ENCODE peak calls at places on chromosomes 6 and 20, in nine cellular contexts. N is naive thymus-derived CD4-positive, alpha-beta T cell; U is left lung; A is right atrium auricular region; T is foreskin keratinocyte; D is Peyer's patch; F is sigmoid colon; X is spleen; K is HCT116. I is an unnamed sample.
A peak's percentile ranks its signal among the peaks of the same experiment; 100 is the strongest.

GRCh38 chr20:62080249-62080993 is 14.7 kb upstream of the TAF4 start:
- DNase-seq in K (no peak), D (no peak), F (no peak), U (no peak), N (no peak), A (no peak), T (no peak), X (peak; percentile 18), I (no peak)

GRCh38 chr6:166640342-166641043 is 13.4 kb upstream of the RPS6KA2 start:
- DNase-seq in K (no peak), X (peak; percentile 85), D (no peak), A (no peak), N (no peak), F (no peak), U (peak; percentile 88), T (no peak), I (no peak)

GRCh38 chr20:42705550-42705949 is 484.2 kb downstream of the PTPRT start:
- DNase-seq in N (no peak), F (no peak), X (no peak), D (no peak), T (no peak), A (no peak), K (no peak), U (no peak), I (no peak)

GRCh38 chr6:44000164-44000842 is 126.9 kb downstream of the MRPL14 start:
- DNase-seq in X (peak; percentile 47), D (peak; percentile 65), A (no peak), N (no peak), T (no peak), U (peak; percentile 90), K (peak; percentile 65), F (no peak), I (no peak)

GRCh38 chr6:81326856-81327561 is 425.5 kb downstream of the TENT5A start:
- DNase-seq in D (no peak), K (no peak), N (no peak), X (no peak), U (no peak), A (no peak), F (no peak), T (no peak), I (no peak)

GRCh38 chr20:52191132-52191435 is 495 bp downstream of the ZFP64 start:
- DNase-seq in N (no peak), K (no peak), F (no peak), X (no peak), U (no peak), D (no peak), A (no peak), T (peak; percentile 22), I (no peak)

GRCh38 chr6:108941867-108942266 is 93.6 kb downstream of the ARMC2 start:
- DNase-seq in T (no peak), K (no peak), X (no peak), A (no peak), F (no peak), D (no peak), U (no peak), N (no peak), I (no peak)

GRCh38 chr6:12962995-12963394 is 246.4 kb downstream of the PHACTR1 start:
- DNase-seq in N (no peak), D (no peak), X (no peak), T (no peak), K (no peak), A (no peak), U (no peak), F (no peak), I (no peak)

GRCh38 chr6:167824591-167825041 is 2.1 kb upstream of the AFDN start:
- DNase-seq in X (no peak), A (no peak), K (no peak), F (peak; percentile 67), N (no peak), T (no peak), U (no peak), D (no peak), I (no peak)

GRCh38 chr20:19947611-19948264 is 69.4 kb upstream of the NAA20 start:
- DNase-seq in X (no peak), T (no peak), N (no peak), K (no peak), D (no peak), F (no peak), A (no peak), U (no peak), I (no peak)

GRCh38 chr20:44904377-44904776 is 5.5 kb upstream of the PABPC1L start:
- DNase-seq in X (no peak), T (no peak), K (no peak), N (no peak), A (no peak), U (no peak), D (no peak), F (no peak), I (no peak)

GRCh38 chr6:46220351-46221220 is 49.8 kb upstream of the ENPP5 start:
- DNase-seq in F (no peak), N (no peak), U (no peak), X (no peak), T (no peak), A (no peak), K (no peak), D (no peak), I (no peak)

GRCh38 chr6:20680697-20681165 is 146.5 kb downstream of the CDKAL1 start:
- DNase-seq in A (no peak), X (no peak), K (no peak), N (no peak), F (no peak), D (no peak), U (no peak), T (no peak), I (no peak)

GRCh38 chr6:140921366-140922226 is 1211.1 kb upstream of the GJE1 start:
- DNase-seq in K (peak; percentile 65), D (no peak), U (no peak), A (no peak), X (no peak), T (peak; percentile 81), N (no peak), F (no peak), I (peak; percentile 84)

DNA sequence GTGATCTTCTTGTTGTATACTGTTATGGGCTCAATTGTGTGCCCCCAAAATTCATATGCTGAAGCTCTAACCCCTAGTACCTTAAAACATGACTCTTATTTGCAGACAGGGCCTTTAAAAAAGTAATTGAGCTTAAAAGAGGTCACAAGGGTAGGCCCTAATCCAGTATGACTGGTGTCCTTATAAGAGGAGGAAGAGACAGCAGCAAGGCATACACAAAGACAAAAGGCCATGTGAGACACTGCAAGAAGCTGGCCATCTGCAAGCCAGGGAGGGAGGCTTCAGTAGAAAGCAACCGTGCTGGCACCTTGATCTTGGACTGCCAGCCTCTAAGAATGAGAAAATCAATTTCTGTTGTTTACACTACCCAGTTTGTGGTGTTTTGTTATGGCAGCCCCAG is 8.4 kb downstream of the CAGE1 start:
- DNase-seq in N (no peak), A (no peak), D (no peak), F (no peak), X (no peak), T (no peak), U (no peak), K (no peak), I (no peak)
- H3K27ac ChIP-seq in N (no peak overlapping the region), A (no peak overlapping the region), D (no peak overlapping the region), F (no peak overlapping the region), X (no peak overlapping the region), T (no peak overlapping the region), U (no peak overlapping the region), K (no peak overlapping the region), I (no peak overlapping the region)

GRCh38 chr20:3045042-3045815 is 623 bp upstream of the MRPS26 start:
- DNase-seq in D (peak; percentile 91), K (no peak), U (no peak), A (peak; percentile 89), T (peak; percentile 33), X (no peak), F (peak; percentile 90), N (peak; percentile 28), I (no peak)

GRCh38 chr20:3041818-3042504 is 1.5 kb upstream of the GNRH2 start:
- DNase-seq in X (peak; percentile 46), N (no peak), K (no peak), T (no peak), U (no peak), D (no peak), A (no peak), F (no peak), I (no peak)

GRCh38 chr20:3044336-3044965 is 1.0 kb downstream of the GNRH2 start:
- DNase-seq in K (no peak), A (no peak), U (no peak), N (no peak), T (no peak), F (no peak), D (no peak), X (peak; percentile 78), I (no peak)

GRCh38 chr20:3042621-3043020 is 801 bp upstream of the GNRH2 start:
- DNase-seq in N (no peak), T (no peak), U (no peak), A (peak; percentile 70), K (no peak), X (peak; percentile 45), F (peak; percentile 83), D (no peak), I (no peak)

DNA sequence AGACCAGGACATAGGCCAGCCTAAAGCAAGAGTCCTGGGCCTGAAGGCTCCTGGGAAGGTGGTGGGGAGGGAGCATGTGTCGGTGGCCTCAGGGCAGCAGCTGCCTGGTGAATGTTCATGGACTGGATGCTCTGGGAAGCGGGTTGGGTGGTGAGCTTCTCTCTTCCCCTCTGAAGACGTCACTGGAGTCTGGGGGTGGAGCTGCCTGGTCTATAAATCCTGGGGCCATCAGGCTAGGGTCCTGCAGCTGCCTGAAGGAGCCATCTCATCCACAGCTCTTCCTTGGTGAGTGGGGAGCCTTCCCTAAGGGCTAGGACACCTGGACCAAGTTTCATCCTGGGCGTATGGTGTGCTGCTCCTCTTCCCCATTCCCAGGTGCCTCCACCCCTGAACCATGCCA is at the start of gene GNRH2:
- DNase-seq in T (no peak), F (no peak), U (no peak), A (no peak), X (no peak), K (no peak), D (no peak), N (no peak), I (no peak)
- H3K27ac ChIP-seq in T (no peak within 1 kb of the TSS), F (peak within 1 kb of the TSS; percentile 60), U (peak within 1 kb of the TSS; percentile 51), A (peak within 1 kb of the TSS; percentile 61), X (peak within 1 kb of the TSS; percentile 54), K (no peak within 1 kb of the TSS), D (no peak within 1 kb of the TSS), N (no peak within 1 kb of the TSS), I (no peak within 1 kb of the TSS)

GRCh38 chr6:88970301-88970700 is 6.9 kb upstream of the RNGTT start:
- DNase-seq in X (no peak), D (no peak), A (no peak), K (no peak), F (no peak), T (no peak), N (no peak), U (no peak), I (no peak)
- H3K27ac ChIP-seq in X (no peak overlapping the region), D (no peak overlapping the region), A (no peak overlapping the region), K (no peak overlapping the region), F (no peak overlapping the region), T (no peak overlapping the region), N (no peak overlapping the region), U (no peak overlapping the region), I (no peak overlapping the region)

DNA sequence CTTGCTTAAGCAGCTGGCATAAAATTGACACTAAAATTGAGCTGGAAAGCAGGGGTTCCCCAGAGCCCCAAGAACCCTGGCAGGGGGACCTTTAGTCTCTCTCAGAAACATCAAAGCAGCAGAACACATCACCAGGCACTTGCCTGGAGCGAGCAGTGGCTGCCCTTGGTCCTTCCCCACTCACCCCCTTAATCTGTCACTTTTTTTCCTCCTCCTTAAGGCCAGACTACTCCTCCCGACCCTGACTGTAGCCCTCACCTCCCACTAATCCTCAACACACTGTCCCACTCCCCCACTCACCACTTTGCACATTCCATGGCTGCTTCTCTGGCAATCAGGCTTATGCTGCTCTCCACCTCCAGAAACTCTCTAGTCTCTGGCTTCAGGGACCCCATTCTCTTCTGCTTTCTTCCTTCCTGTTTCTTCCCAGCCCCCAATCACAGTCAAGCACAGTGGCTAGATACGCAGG is 472 bp upstream of the ZKSCAN4 start:
- DNase-seq in U (no peak), F (no peak), A (no peak), X (no peak), T (no peak), N (no peak), K (no peak), D (no peak), I (no peak)
- H3K27ac ChIP-seq in U (peak overlapping the region; percentile 34), F (peak overlapping the region; percentile 64), A (peak overlapping the region; percentile 42), X (peak overlapping the region; percentile 81), T (no peak overlapping the region), N (peak overlapping the region; percentile 55), K (peak overlapping the region; percentile 15), D (peak overlapping the region; percentile 30), I (peak overlapping the region; percentile 38)